ENCODE peak calls at places on chromosome 17, in eight cellular contexts. P is astrocyte of the cerebellum, B is HTR-8/SVneo, J is mucosa of descending colon, Z is colonic mucosa, M is HT1080, H is cardiac muscle cell, W is dermis microvascular lymphatic vessel endothelial cell. S is an unnamed sample.

GRCh38 chr17:44223574-44224046 is 4.1 kb upstream of the UBTF start:
- DNase-seq in P (peak), B (no peak), J (no peak), Z (peak), M (peak), H (no peak), W (peak), S (no peak)

GRCh38 chr17:81801327-81801726 is 2.6 kb upstream of the GCGR start:
- DNase-seq in P (no peak), B (no peak), J (no peak), Z (no peak), M (no peak), H (no peak), W (no peak), S (no peak)

GRCh38 chr17:44794699-44795413 is 35.2 kb downstream of the GJC1 start:
- DNase-seq in P (no peak), B (peak), J (no peak), Z (no peak), M (peak), H (no peak), W (peak), S (peak)

GRCh38 chr17:75346906-75347305 is 57.7 kb upstream of the SLC25A19 start:
- DNase-seq in P (no peak), B (peak), J (no peak), Z (no peak), M (no peak), H (no peak), W (no peak), S (peak)

GRCh38 chr17:28760987-28761562 is 17.3 kb downstream of the TRAF4 start:
- DNase-seq in P (peak), B (no peak), J (peak), Z (peak), M (peak), H (no peak), W (peak), S (peak)

GRCh38 chr17:7083592-7083991 is 3.5 kb upstream of the CLEC10A start:
- DNase-seq in P (no peak), B (no peak), J (no peak), Z (no peak), M (peak), H (no peak), W (peak), S (peak)

GRCh38 chr17:79570653-79571052 is 40.2 kb downstream of the RBFOX3 start:
- DNase-seq in P (no peak), B (no peak), J (no peak), Z (no peak), M (no peak), H (no peak), W (no peak), S (no peak)

GRCh38 chr17:40310882-40311391 is 2.0 kb downstream of the RARA start:
- DNase-seq in P (no peak), B (no peak), J (peak), Z (no peak), M (no peak), H (no peak), W (no peak), S (no peak)

GRCh38 chr17:67992541-67993152 is 3.6 kb downstream of the C17orf58 start:
- DNase-seq in P (no peak), B (no peak), J (no peak), Z (peak), M (no peak), H (no peak), W (peak), S (peak)

GRCh38 chr17:40612510-40613244 is 34.9 kb downstream of the SMARCE1 start:
- DNase-seq in P (no peak), B (no peak), J (no peak), Z (no peak), M (no peak), H (no peak), W (no peak), S (no peak)

GRCh38 chr17:59401274-59401673 is 69.8 kb downstream of the YPEL2 start:
- DNase-seq in P (no peak), B (no peak), J (no peak), Z (no peak), M (no peak), H (no peak), W (no peak), S (no peak)

GRCh38 chr17:79986441-79987186 is 49.1 kb downstream of the TBC1D16 start:
- DNase-seq in P (no peak), B (no peak), J (peak), Z (peak), M (no peak), H (no peak), W (peak), S (peak)

GRCh38 chr17:66805567-66805966 is 29.4 kb upstream of the CACNG5 start:
- DNase-seq in P (no peak), B (no peak), J (no peak), Z (peak), M (no peak), H (no peak), W (peak), S (no peak)

GRCh38 chr17:73986641-73987177 is 216.8 kb upstream of the RPL38 start:
- DNase-seq in P (no peak), B (no peak), J (no peak), Z (no peak), M (no peak), H (no peak), W (no peak), S (no peak)

GRCh38 chr17:31313982-31314787 is at the start of gene EVI2B:
- DNase-seq in P (no peak), B (no peak), J (no peak), Z (no peak), M (peak), H (no peak), W (peak), S (peak)

GRCh38 chr17:47696717-47697642 is 3.0 kb downstream of the TBKBP1 start:
- DNase-seq in P (no peak), B (no peak), J (peak), Z (no peak), M (no peak), H (no peak), W (no peak), S (no peak)

GRCh38 chr17:71111460-71111859 is 942.1 kb downstream of the KCNJ2 start:
- DNase-seq in P (no peak), B (no peak), J (no peak), Z (no peak), M (no peak), H (no peak), W (no peak), S (no peak)

GRCh38 chr17:34300652-34301390 is 15.3 kb downstream of the CCL11 start:
- DNase-seq in P (peak), B (no peak), J (no peak), Z (no peak), M (peak), H (no peak), W (peak), S (peak)

GRCh38 chr17:44898768-44899073 is 524 bp downstream of the EFTUD2 start:
- DNase-seq in P (no peak), B (no peak), J (no peak), Z (peak), M (no peak), H (no peak), W (peak), S (peak)

GRCh38 chr17:2207815-2208515 is 95.6 kb downstream of the SMG6 start:
- DNase-seq in P (no peak), B (no peak), J (no peak), Z (no peak), M (no peak), H (peak), W (no peak), S (peak)

GRCh38 chr17:5785343-5785742 is 201.0 kb upstream of the NLRP1 start:
- DNase-seq in P (no peak), B (no peak), J (no peak), Z (no peak), M (peak), H (no peak), W (peak), S (no peak)

S was measured in choroid plexus epithelial cell.